ENCODE peak calls at places on chromosomes 4 and X, in nine cellular contexts. J is upper lobe of left lung; A is bronchial epithelial cell; I is activated gamma-delta T cell treated with anti-CD3 and anti-CD28 coated beads, Interleukin-2, amount 50 U/mL, for 16 hours; B is astrocyte of the spinal cord; H is activated T-helper 9 cell treated with anti-CD3 and anti-CD28 coated beads, Interleukin-2, amount 50 U/mL, for 16 hours; S is adrenal gland; K is stomach; C is heart right ventricle. N is an unnamed sample.

GRCh38 chrX:53558646-53559045 is 124.5 kb upstream of the HSD17B10 start:
- DNase-seq in J (no peak), K (no peak), B (no peak), C (no peak), I (no peak), H (no peak), S (no peak), A (no peak), N (no peak)

GRCh38 chr4:87669373-87669772 is 19.3 kb downstream of the DMP1 start:
- DNase-seq in B (no peak), S (no peak), A (no peak), H (no peak), K (no peak), I (no peak), C (no peak), J (no peak), N (no peak)

GRCh38 chr4:10101559-10102192 is 14.9 kb downstream of the WDR1 start:
- DNase-seq in J (no peak), B (no peak), C (no peak), S (no peak), I (no peak), K (no peak), A (no peak), H (no peak), N (no peak)

GRCh38 chrX:101550825-101551767 is 749 bp downstream of the ARMCX1 start:
- DNase-seq in I (no peak), A (peak; percentile 5), S (peak; percentile 56), J (peak; percentile 18), H (no peak), K (no peak), C (peak; percentile 46), B (peak; percentile 41), N (peak; percentile 83)

GRCh38 chr4:38128478-38129451 is 168.6 kb downstream of the PTTG2 start:
- DNase-seq in A (peak; percentile 100), H (peak; percentile 66), K (no peak), B (peak; percentile 79), I (peak; percentile 43), J (no peak), S (no peak), C (no peak), N (no peak)

GRCh38 chrX:48461830-48462229 is 8.2 kb downstream of the SLC38A5 start:
- DNase-seq in K (no peak), J (no peak), S (no peak), I (no peak), A (peak; percentile 87), H (no peak), B (no peak), C (no peak), N (no peak)

GRCh38 chrX:13420545-13421183 is 100.8 kb upstream of the ATXN3L start:
- DNase-seq in J (no peak), I (no peak), B (no peak), C (no peak), H (no peak), K (no peak), S (no peak), A (no peak), N (no peak)

GRCh38 chrX:35439692-35440091 is 358.4 kb upstream of the MAGEB16 start:
- DNase-seq in H (no peak), C (no peak), J (no peak), B (no peak), S (no peak), A (peak; percentile 22), K (no peak), I (no peak), N (no peak)

GRCh38 chrX:37380920-37381319 is 31.8 kb downstream of the PRRG1 start:
- DNase-seq in C (no peak), S (no peak), H (no peak), K (no peak), A (peak; percentile 76), J (no peak), I (no peak), B (peak; percentile 86), N (no peak)

GRCh38 chrX:40169193-40170086 is 71.7 kb upstream of the BCOR start:
- DNase-seq in J (peak; percentile 83), S (peak; percentile 77), A (peak; percentile 61), B (peak; percentile 81), H (peak; percentile 68), C (no peak), I (peak; percentile 66), K (peak; percentile 74), N (peak; percentile 79)

GRCh38 chr4:66688674-66689073 is 856.6 kb downstream of the CENPC start:
- DNase-seq in K (no peak), A (peak; percentile 46), C (no peak), H (no peak), I (no peak), S (no peak), B (peak; percentile 59), J (no peak), N (no peak)

GRCh38 chr4:39613093-39613656 is 25.5 kb downstream of the SMIM14 start:
- DNase-seq in C (no peak), S (no peak), B (peak; percentile 54), A (peak; percentile 62), K (no peak), H (no peak), J (no peak), I (no peak), N (no peak)

GRCh38 chr4:159926871-159927270 is 824.0 kb downstream of the RAPGEF2 start:
- DNase-seq in A (peak; percentile 21), C (no peak), I (no peak), S (no peak), K (no peak), H (no peak), J (no peak), B (peak; percentile 45), N (no peak)

GRCh38 chr4:2484993-2485392 is 16.1 kb downstream of the RNF4 start:
- DNase-seq in A (peak; percentile 11), S (peak; percentile 40), C (peak; percentile 75), J (no peak), B (no peak), I (peak; percentile 40), K (peak; percentile 85), H (peak; percentile 27), N (peak; percentile 80)